ENCODE peak calls at places on chromosomes 12 and 14, in nine cellular contexts. J, I, P, Y, V, Q, F, G and O are unnamed samples.
A peak's percentile ranks its signal among the peaks of the same experiment; 100 is the strongest.

GRCh38 chr12:107436836-107437235 is 248.8 kb upstream of the PWP1 start:
- DNase-seq in J (no peak), I (no peak), P (no peak), Y (no peak), V (no peak), Q (no peak), F (no peak), G (no peak), O (no peak)

GRCh38 chr12:18141583-18141982 is 51.6 kb upstream of the RERGL start:
- DNase-seq in J (peak; percentile 81), I (no peak), P (no peak), Y (no peak), V (no peak), Q (no peak), F (peak; percentile 23), G (no peak), O (no peak)

GRCh38 chr12:61009167-61009566 is 1251.0 kb upstream of the USP15 start:
- DNase-seq in J (no peak), I (no peak), P (no peak), Y (no peak), V (no peak), Q (no peak), F (no peak), G (no peak), O (no peak)

GRCh38 chr12:87687362-87687761 is 341.8 kb downstream of the C12orf50 start:
- DNase-seq in J (peak; percentile 37), I (no peak), P (peak; percentile 24), Y (no peak), V (no peak), Q (no peak), F (peak; percentile 51), G (no peak), O (no peak)

GRCh38 chr12:2679816-2680675 is 114.7 kb upstream of the FKBP4 start:
- DNase-seq in J (no peak), I (no peak), P (no peak), Y (peak; percentile 8), V (no peak), Q (no peak), F (no peak), G (no peak), O (no peak)

GRCh38 chr14:36301159-36301558 is 19.3 kb downstream of the MBIP start:
- DNase-seq in J (peak; percentile 10), I (no peak), P (no peak), Y (no peak), V (no peak), Q (peak; percentile 38), F (no peak), G (no peak), O (no peak)

GRCh38 chr14:68250950-68251765 is 431.6 kb downstream of the RAD51B start:
- DNase-seq in J (no peak), I (no peak), P (no peak), Y (no peak), V (no peak), Q (no peak), F (no peak), G (no peak), O (no peak)

GRCh38 chr12:2329811-2330210 is 277.0 kb downstream of the CACNA1C start:
- DNase-seq in J (no peak), I (no peak), P (no peak), Y (no peak), V (no peak), Q (no peak), F (no peak), G (no peak), O (no peak)

GRCh38 chr12:67034110-67034879 is 234.9 kb upstream of the CAND1 start:
- DNase-seq in J (peak; percentile 29), I (no peak), P (no peak), Y (no peak), V (no peak), Q (peak; percentile 52), F (no peak), G (no peak), O (no peak)

GRCh38 chr12:89363084-89363483 is 10.8 kb upstream of the DUSP6 start:
- DNase-seq in J (no peak), I (no peak), P (no peak), Y (no peak), V (no peak), Q (no peak), F (no peak), G (no peak), O (no peak)

GRCh38 chr12:28178775-28179174 is 11.5 kb upstream of the CCDC91 start:
- DNase-seq in J (no peak), I (no peak), P (no peak), Y (no peak), V (no peak), Q (no peak), F (no peak), G (no peak), O (no peak)

DNA sequence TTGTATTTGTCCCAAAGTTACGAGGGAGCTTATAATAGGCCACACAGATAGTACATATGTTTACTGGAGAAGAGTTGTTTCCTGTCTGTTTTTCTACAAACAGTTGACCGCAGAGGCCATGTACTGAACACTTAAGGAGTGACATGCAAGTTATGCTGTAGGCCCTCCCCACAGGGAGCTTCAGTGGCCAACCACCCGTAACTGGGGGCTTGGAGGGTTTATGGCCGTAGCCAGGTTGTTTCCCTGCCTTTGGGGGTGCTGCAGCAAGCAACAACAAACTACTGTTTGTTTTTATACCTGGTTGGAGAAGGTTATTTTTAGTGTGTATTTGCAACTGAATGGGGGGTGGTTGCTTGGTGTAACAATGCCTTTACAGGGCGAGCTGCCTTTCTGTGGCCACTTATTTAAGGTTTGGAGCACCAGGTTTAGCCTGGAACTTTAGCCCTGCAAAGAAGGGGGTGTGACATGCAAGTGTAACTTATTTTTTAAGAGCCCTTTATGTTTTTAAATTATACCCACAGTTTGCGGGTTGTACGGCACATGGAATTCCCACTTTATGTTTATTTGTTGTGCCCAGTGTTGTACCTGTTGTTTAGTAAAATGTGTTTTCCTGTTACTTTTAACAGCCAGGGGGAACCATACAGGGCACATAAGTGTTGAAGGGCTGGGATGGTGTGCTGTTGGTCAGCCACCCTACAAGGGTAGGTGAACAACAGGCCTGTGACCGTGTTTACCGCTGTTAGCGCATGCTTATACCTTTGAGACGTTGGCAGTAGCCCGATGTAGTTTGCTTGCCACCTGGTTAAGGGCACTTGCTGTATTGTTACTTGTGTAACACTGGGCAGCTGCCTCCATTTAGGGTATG is 29.9 kb upstream of the G2E3 start:
- DNase-seq in J (no peak), I (no peak), P (no peak), Y (no peak), V (no peak), Q (no peak), F (no peak), G (peak; percentile 37), O (no peak)
- H3K4me3 ChIP-seq in J (no peak overlapping the region), I (no peak overlapping the region), P (no peak overlapping the region), Y (no peak overlapping the region), V (no peak overlapping the region), Q (no peak overlapping the region), F (no peak overlapping the region), G (no peak overlapping the region), O (no peak overlapping the region)

GRCh38 chr14:50023671-50024490 is 92.5 kb downstream of the VCPKMT start:
- DNase-seq in J (peak; percentile 89), I (no peak), P (no peak), Y (peak; percentile 50), V (no peak), Q (no peak), F (peak; percentile 86), G (no peak), O (no peak)
- H3K4me3 ChIP-seq in J (peak overlapping the region; percentile 10), I (no peak overlapping the region), P (peak overlapping the region; percentile 42), Y (peak overlapping the region; percentile 21), V (no peak overlapping the region), Q (no peak overlapping the region), F (peak overlapping the region; percentile 53), G (no peak overlapping the region), O (no peak overlapping the region)

GRCh38 chr12:32254260-32254659 is 145.1 kb upstream of the FGD4 start:
- DNase-seq in J (no peak), I (no peak), P (no peak), Y (no peak), V (no peak), Q (no peak), F (no peak), G (no peak), O (no peak)
- H3K4me3 ChIP-seq in J (no peak overlapping the region), I (no peak overlapping the region), P (no peak overlapping the region), Y (no peak overlapping the region), V (no peak overlapping the region), Q (no peak overlapping the region), F (no peak overlapping the region), G (no peak overlapping the region), O (no peak overlapping the region)

GRCh38 chr14:70280931-70281330 is 78.6 kb downstream of the COX16 start:
- DNase-seq in J (no peak), I (no peak), P (no peak), Y (no peak), V (no peak), Q (no peak), F (no peak), G (no peak), O (no peak)

GRCh38 chr14:70281938-70282337 is 77.5 kb downstream of the COX16 start:
- DNase-seq in J (no peak), I (no peak), P (no peak), Y (no peak), V (no peak), Q (no peak), F (no peak), G (no peak), O (no peak)

GRCh38 chr14:70278281-70278680 is 81.2 kb downstream of the COX16 start:
- DNase-seq in J (no peak), I (no peak), P (no peak), Y (no peak), V (no peak), Q (no peak), F (no peak), G (no peak), O (no peak)

DNA sequence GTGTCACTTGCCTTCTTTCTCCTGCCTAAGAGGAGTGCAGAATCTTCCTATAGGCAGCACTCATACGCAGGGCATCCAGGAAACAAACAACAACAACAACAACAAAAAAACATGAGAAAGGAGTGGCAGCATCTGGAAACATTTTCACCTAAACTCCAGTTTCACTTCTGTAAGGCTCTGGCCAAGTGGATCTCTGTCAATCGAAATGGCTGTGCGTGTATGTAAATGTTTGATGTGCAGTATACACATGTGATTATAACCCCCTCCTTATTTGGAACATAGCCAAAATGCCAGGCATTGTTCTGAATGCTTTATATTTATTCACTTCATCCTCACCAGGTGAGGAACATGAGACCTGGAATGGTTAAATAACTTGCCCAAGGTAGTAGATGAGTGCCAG is 76.8 kb downstream of the COX16 start:
- DNase-seq in J (no peak), I (no peak), P (no peak), Y (no peak), V (no peak), Q (no peak), F (no peak), G (no peak), O (no peak)
- H3K4me3 ChIP-seq in J (no peak overlapping the region), I (no peak overlapping the region), P (no peak overlapping the region), Y (no peak overlapping the region), V (no peak overlapping the region), Q (no peak overlapping the region), F (no peak overlapping the region), G (no peak overlapping the region), O (no peak overlapping the region)